ENCODE peak calls at places on chromosomes 3 and 15, in six cellular contexts. N is head of caudate nucleus; F is stimulated activated naive CD4-positive, alpha-beta T cell treated with Interleukin-2 at 50 U/mL for 16 hours; M is pons; S is NCI-H146; B is T-helper 9 cell. X is an unnamed sample.

GRCh38 chr3:141331370-141332318 is 36.7 kb upstream of the ZBTB38 start:
- DNase-seq in S (no peak), M (peak), B (no peak), F (no peak), N (no peak), X (no peak)

GRCh38 chr15:39287322-39288195 is 293.3 kb upstream of the THBS1 start:
- DNase-seq in N (no peak), M (no peak), F (no peak), B (no peak), S (peak), X (no peak)

GRCh38 chr15:81480645-81481053 is 106.6 kb upstream of the TMC3 start:
- DNase-seq in B (no peak), F (no peak), S (peak), N (no peak), M (peak), X (no peak)

GRCh38 chr3:49017978-49018706 is at the start of gene DALRD3:
- DNase-seq in F (peak), N (peak), M (peak), S (peak), B (peak), X (peak)

GRCh38 chr15:45719490-45719889 is 84.7 kb downstream of the SQOR start:
- DNase-seq in B (no peak), S (no peak), N (no peak), M (no peak), F (no peak), X (no peak)

GRCh38 chr3:196287066-196287404 is 491 bp downstream of the PCYT1A start:
- DNase-seq in M (peak), F (peak), S (peak), B (peak), N (peak), X (peak)

GRCh38 chr3:143859465-143860203 is 11.4 kb upstream of the SLC9A9 start:
- DNase-seq in F (no peak), S (no peak), B (no peak), N (no peak), M (no peak), X (no peak)

GRCh38 chr15:68304611-68305337 is 27.2 kb downstream of the FEM1B start:
- DNase-seq in B (no peak), S (no peak), N (peak), F (no peak), M (no peak), X (peak)

GRCh38 chr3:183434503-183434902 is 6.1 kb upstream of the MCF2L2 start:
- DNase-seq in S (no peak), B (no peak), N (no peak), F (no peak), M (no peak), X (no peak)

GRCh38 chr3:158354713-158355112 is 216.3 kb upstream of the MLF1 start:
- DNase-seq in N (no peak), F (no peak), B (no peak), M (no peak), S (no peak), X (no peak)

GRCh38 chr3:156480949-156481348 is 74.0 kb downstream of the SSR3 start:
- DNase-seq in N (no peak), M (no peak), S (no peak), F (no peak), B (no peak), X (no peak)

GRCh38 chr3:143628971-143629370 is 219.3 kb downstream of the SLC9A9 start:
- DNase-seq in N (no peak), F (no peak), B (no peak), S (no peak), M (no peak), X (no peak)

GRCh38 chr15:58066042-58066867 is 744 bp upstream of the ALDH1A2 start:
- DNase-seq in S (no peak), F (peak), B (peak), N (no peak), M (peak), X (peak)

GRCh38 chr15:74235962-74236361 is at the start of gene CCDC33:
- DNase-seq in S (peak), F (no peak), M (no peak), N (no peak), B (no peak), X (no peak)

GRCh38 chr3:183285828-183286457 is 32.9 kb downstream of the B3GNT5 start:
- DNase-seq in B (peak), S (no peak), F (peak), N (peak), M (peak), X (peak)

GRCh38 chr15:42088801-42089640 is 5.3 kb downstream of the PLA2G4D start:
- DNase-seq in S (no peak), F (no peak), M (no peak), N (no peak), B (no peak), X (no peak)

GRCh38 chr15:68379058-68379758 is 52.8 kb downstream of the ITGA11 start:
- DNase-seq in M (no peak), B (no peak), F (no peak), N (no peak), S (no peak), X (peak)

GRCh38 chr3:9101286-9101685 is 138.0 kb upstream of the RAD18 start:
- DNase-seq in M (peak), B (no peak), S (no peak), N (peak), F (no peak), X (no peak)

GRCh38 chr3:42130329-42131070 is 39.3 kb downstream of the TRAK1 start:
- DNase-seq in N (no peak), M (no peak), B (no peak), F (no peak), S (no peak), X (no peak)

GRCh38 chr3:46183330-46183729 is 24.8 kb downstream of the CCR1 start:
- DNase-seq in M (no peak), N (no peak), F (no peak), B (no peak), S (no peak), X (no peak)

GRCh38 chr3:176469694-176470205 is 727.5 kb downstream of the TBL1XR1 start:
- DNase-seq in M (no peak), B (no peak), F (no peak), N (no peak), S (no peak), X (no peak)

GRCh38 chr3:95338446-95338845 is 1275.6 kb downstream of the NSUN3 start:
- DNase-seq in F (no peak), B (no peak), M (no peak), N (no peak), S (no peak), X (no peak)

GRCh38 chr3:18740631-18741583 is 315.8 kb upstream of the SATB1 start:
- DNase-seq in S (no peak), F (peak), M (peak), N (no peak), B (peak), X (peak)

GRCh38 chr3:161069441-161070251 is 35.5 kb downstream of the B3GALNT1 start:
- DNase-seq in S (no peak), F (no peak), M (peak), N (no peak), B (no peak), X (no peak)

GRCh38 chr15:62648954-62649353 is 393.6 kb upstream of the TPM1 start:
- DNase-seq in M (no peak), F (no peak), N (no peak), B (no peak), S (no peak), X (no peak)

GRCh38 chr15:57625703-57626448 is 34.2 kb downstream of the MYZAP start:
- DNase-seq in N (no peak), F (no peak), M (no peak), S (no peak), B (no peak), X (no peak)

GRCh38 chr15:90062023-90062728 is 40.1 kb downstream of the IDH2 start:
- DNase-seq in N (no peak), M (peak), B (peak), F (peak), S (peak), X (no peak)

GRCh38 chr15:39573844-39574243 is 7.0 kb upstream of the THBS1 start:
- DNase-seq in N (no peak), B (no peak), S (no peak), F (no peak), M (no peak), X (no peak)

GRCh38 chr3:43638594-43639447 is 17.0 kb upstream of the ANO10 start:
- DNase-seq in N (no peak), F (no peak), B (peak), M (no peak), S (peak), X (peak)

GRCh38 chr15:48119277-48119676 is 1.5 kb upstream of the SLC24A5 start:
- DNase-seq in F (no peak), M (no peak), S (no peak), B (no peak), N (no peak), X (no peak)

GRCh38 chr15:90230071-90230494 is 3.7 kb downstream of the CIB1 start:
- DNase-seq in N (peak), M (no peak), S (no peak), F (no peak), B (no peak), X (no peak)